ENCODE peak calls at places on chromosome 17, in four cellular contexts. P is H1, C is IMR-90, G is H9. U is an unnamed sample.

GRCh38 chr17:77736721-77737120 is 221.8 kb upstream of the TNRC6C start:
- DNase-seq in P (no peak), C (no peak), G (peak; percentile 25), U (no peak)

GRCh38 chr17:57507828-57508227 is 237.3 kb downstream of the CCDC182 start:
- DNase-seq in P (no peak), C (no peak), G (no peak), U (no peak)

GRCh38 chr17:12342609-12343248 is 322.1 kb downstream of the MAP2K4 start:
- DNase-seq in P (peak; percentile 36), C (no peak), G (peak; percentile 82), U (peak; percentile 76)

GRCh38 chr17:78996781-78997201 is 12.8 kb downstream of the CANT1 start:
- DNase-seq in P (no peak), C (no peak), G (no peak), U (no peak)

GRCh38 chr17:13008461-13008860 is 9.4 kb downstream of the ELAC2 start:
- DNase-seq in P (no peak), C (no peak), G (no peak), U (no peak)

GRCh38 chr17:61686114-61686513 is 95.1 kb upstream of the NACA2 start:
- DNase-seq in P (no peak), C (no peak), G (no peak), U (no peak)

GRCh38 chr17:74444406-74444805 is 12.5 kb downstream of the GPRC5C start:
- DNase-seq in P (no peak), C (no peak), G (peak; percentile 68), U (peak; percentile 53)

GRCh38 chr17:80023261-80024205 is 12.1 kb downstream of the TBC1D16 start:
- DNase-seq in P (no peak), C (no peak), G (peak; percentile 67), U (no peak)

GRCh38 chr17:62791235-62792121 is 16.6 kb downstream of the MARCHF10 start:
- DNase-seq in P (no peak), C (peak; percentile 95), G (no peak), U (no peak)

GRCh38 chr17:39225974-39226683 is 384 bp upstream of the STAC2 start:
- DNase-seq in P (peak; percentile 81), C (peak; percentile 20), G (peak; percentile 100), U (peak; percentile 91)

GRCh38 chr17:50346313-50347086 is 574 bp downstream of the XYLT2 start:
- DNase-seq in P (no peak), C (no peak), G (peak; percentile 80), U (peak; percentile 55)

GRCh38 chr17:78789663-78790181 is 7.6 kb upstream of the CYTH1 start:
- DNase-seq in P (no peak), C (peak; percentile 89), G (no peak), U (no peak)

GRCh38 chr17:146983-147761 is 9.8 kb downstream of the SCGB1C2 start:
- DNase-seq in P (no peak), C (no peak), G (no peak), U (no peak)

GRCh38 chr17:51508048-51508447 is 247.7 kb downstream of the UTP18 start:
- DNase-seq in P (no peak), C (no peak), G (no peak), U (no peak)

GRCh38 chr17:32349503-32349853 is 479 bp upstream of the ZNF207 start:
- DNase-seq in P (no peak), C (no peak), G (no peak), U (peak; percentile 29)

GRCh38 chr17:37490022-37490587 is 414 bp downstream of the DUSP14 start:
- DNase-seq in P (no peak), C (peak; percentile 45), G (peak; percentile 80), U (peak; percentile 83)

GRCh38 chr17:16440814-16441629 is 25.7 kb downstream of the TRPV2 start:
- DNase-seq in P (no peak), C (no peak), G (no peak), U (no peak)

GRCh38 chr17:77214743-77215142 is 74.0 kb downstream of the SEC14L1 start:
- DNase-seq in P (peak; percentile 27), C (peak; percentile 31), G (peak; percentile 87), U (peak; percentile 89)

GRCh38 chr17:57956311-57957119 is 1.3 kb upstream of the CUEDC1 start:
- DNase-seq in P (no peak), C (no peak), G (peak; percentile 61), U (peak; percentile 71)

GRCh38 chr17:9918804-9919352 is 13.8 kb upstream of the RCVRN start:
- DNase-seq in P (no peak), C (no peak), G (no peak), U (no peak)

GRCh38 chr17:64599187-64599676 is 62.9 kb downstream of the SMURF2 start:
- DNase-seq in P (no peak), C (no peak), G (peak; percentile 41), U (no peak)

GRCh38 chr17:50123649-50124349 is 6.2 kb downstream of the SAMD14 start:
- DNase-seq in P (no peak), C (peak; percentile 46), G (peak; percentile 70), U (peak; percentile 72)

GRCh38 chr17:15946611-15947120 is 1.7 kb downstream of the ADORA2B start:
- DNase-seq in P (no peak), C (no peak), G (no peak), U (no peak)

GRCh38 chr17:36641331-36641876 is 40.0 kb downstream of the MRM1 start:
- DNase-seq in P (no peak), C (no peak), G (peak; percentile 67), U (peak; percentile 36)

GRCh38 chr17:53134546-53134945 is 688.2 kb upstream of the KIF2B start:
- DNase-seq in P (no peak), C (no peak), G (no peak), U (no peak)

GRCh38 chr17:75524971-75525805 is at the start of gene LLGL2:
- DNase-seq in P (no peak), C (peak; percentile 11), G (peak; percentile 96), U (peak; percentile 94)

GRCh38 chr17:80761421-80761871 is 216.8 kb downstream of the RPTOR start:
- DNase-seq in P (no peak), C (peak; percentile 88), G (no peak), U (no peak)

GRCh38 chr17:75830168-75831031 is 13.8 kb downstream of the UNC13D start:
- DNase-seq in P (peak; percentile 70), C (no peak), G (peak; percentile 95), U (peak; percentile 85)

GRCh38 chr17:57305918-57306317 is 49.6 kb downstream of the MSI2 start:
- DNase-seq in P (no peak), C (no peak), G (no peak), U (no peak)

GRCh38 chr17:75373290-75373689 is 32.2 kb downstream of the GRB2 start:
- DNase-seq in P (no peak), C (no peak), G (no peak), U (no peak)

GRCh38 chr17:68378202-68379149 is 78.8 kb downstream of the WIPI1 start:
- DNase-seq in P (no peak), C (peak; percentile 94), G (peak; percentile 66), U (peak; percentile 94)

GRCh38 chr17:74771319-74771914 is 4.7 kb downstream of the NAT9 start:
- DNase-seq in P (no peak), C (no peak), G (no peak), U (no peak)

GRCh38 chr17:59345476-59345875 is 14.0 kb downstream of the YPEL2 start:
- DNase-seq in P (no peak), C (no peak), G (no peak), U (no peak)
- H3K4me1 ChIP-seq in P (no peaks in the 10 kb centered on the region), C (peaks cover 2% of the 10 kb centered on the region), G (no peaks in the 10 kb centered on the region), U (peaks cover 3% of the 10 kb centered on the region)

DNA sequence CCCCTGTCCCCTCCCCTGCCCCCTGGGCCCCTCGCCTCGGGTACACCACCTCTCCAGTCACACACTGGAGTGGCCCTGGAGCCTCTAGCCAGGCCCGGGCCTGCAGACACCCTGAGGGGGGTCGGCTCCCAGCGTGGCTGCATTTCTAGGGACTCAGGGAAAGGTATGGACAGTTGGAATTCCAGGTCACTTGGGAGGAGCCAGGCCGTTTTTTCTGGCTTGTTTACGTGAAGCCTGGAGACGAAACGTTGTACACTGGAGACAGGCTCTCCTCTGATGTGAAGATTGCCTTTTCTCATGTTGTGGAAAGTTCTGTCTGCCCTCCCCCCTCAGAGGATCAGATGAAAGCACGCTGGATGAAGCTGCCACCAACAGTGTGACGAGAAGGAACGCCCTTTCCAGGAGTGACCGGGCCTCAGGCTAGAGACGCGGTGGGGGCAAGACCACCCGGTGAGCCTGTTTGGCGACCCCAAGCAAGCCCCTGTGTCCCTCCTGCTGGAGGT is 4.0 kb upstream of the PPP1R27 start:
- DNase-seq in P (no peak), C (no peak), G (no peak), U (no peak)
- H3K56ac ChIP-seq in P (no peak overlapping the region), C (no peak overlapping the region), G (no peak overlapping the region), U (no peak overlapping the region)

GRCh38 chr17:7133916-7134315 is 19.3 kb upstream of the ASGR2 start:
- DNase-seq in P (no peak), C (no peak), G (peak; percentile 77), U (peak; percentile 27)
- H3K4me1 ChIP-seq in P (peaks cover 8% of the 10 kb centered on the region), C (no peaks in the 10 kb centered on the region), G (peaks cover 2% of the 10 kb centered on the region), U (peaks cover 6% of the 10 kb centered on the region)

DNA sequence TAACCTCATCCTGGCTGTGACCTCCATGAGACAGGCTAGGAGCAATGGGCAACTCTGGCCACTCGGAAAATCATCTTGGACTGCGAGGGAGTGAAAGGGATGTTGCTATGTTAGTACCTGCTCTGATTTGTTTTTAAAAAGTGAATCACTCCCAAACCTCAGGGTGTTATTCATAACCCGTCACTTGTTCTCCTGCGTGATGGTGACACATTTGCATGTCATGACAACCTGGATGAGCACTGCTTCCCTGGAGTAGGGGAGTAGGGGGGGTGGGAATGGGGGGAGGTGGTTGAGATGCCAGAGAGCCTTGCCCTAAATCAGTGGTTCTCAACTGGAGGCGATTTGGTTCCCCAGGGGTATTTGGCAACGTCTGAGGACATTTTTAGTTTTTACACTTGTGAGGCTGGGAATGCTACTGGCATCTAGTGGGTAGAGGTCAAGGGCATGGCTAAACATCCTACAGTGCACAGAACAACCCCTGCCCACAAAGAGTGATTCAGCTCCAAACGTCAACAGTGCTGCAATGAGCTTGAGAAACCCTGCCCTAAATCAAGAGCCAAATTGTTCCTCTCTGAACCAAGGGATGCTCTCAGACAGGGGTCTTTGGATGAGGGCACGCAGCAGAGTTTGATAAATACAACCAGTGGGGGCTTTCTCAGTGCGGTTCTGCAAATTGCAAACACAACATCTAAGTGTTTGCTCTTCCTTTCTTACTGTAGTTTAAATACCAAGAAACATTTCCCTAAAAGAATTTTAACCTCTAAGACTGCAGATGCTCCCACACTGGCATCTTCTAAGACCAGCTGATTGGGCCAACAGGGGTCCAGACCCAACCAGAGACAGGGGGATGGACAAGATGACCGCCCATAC is 241.9 kb downstream of the SOX9 start:
- DNase-seq in P (no peak), C (peak; percentile 92), G (no peak), U (no peak)
- H3K56ac ChIP-seq in P (no peak overlapping the region), C (no peak overlapping the region), G (no peak overlapping the region), U (no peak overlapping the region)

GRCh38 chr17:1494203-1494602 is 1.7 kb upstream of the MYO1C start:
- DNase-seq in P (no peak), C (no peak), G (no peak), U (no peak)

GRCh38 chr17:1493291-1493980 is 950 bp upstream of the MYO1C start:
- DNase-seq in P (no peak), C (no peak), G (no peak), U (no peak)

GRCh38 chr17:1496814-1497325 is 4.4 kb upstream of the MYO1C start:
- DNase-seq in P (no peak), C (no peak), G (no peak), U (no peak)

GRCh38 chr17:1495265-1495664 is 2.8 kb upstream of the MYO1C start:
- DNase-seq in P (no peak), C (no peak), G (no peak), U (no peak)

GRCh38 chr17:1494736-1495253 is 2.3 kb upstream of the MYO1C start:
- DNase-seq in P (no peak), C (no peak), G (no peak), U (no peak)
- H3K4me1 ChIP-seq in P (no peaks in the 10 kb centered on the region), C (peaks cover 13% of the 10 kb centered on the region), G (no peaks in the 10 kb centered on the region), U (peaks cover 2% of the 10 kb centered on the region)